ENCODE peak calls at places on chromosomes 5 and 9, in ten cellular contexts. K is AG08396; U is Calu3; N is cardiac fibroblast; I is HFF-Myc; P is substantia nigra; A is activated naive CD8-positive, alpha-beta T cell treated with anti-CD3 and anti-CD28 coated beads, Interleukin-2, amount 50 U/mL, for 24 hours; W is NCI-H226; Q is mucosa of descending colon; Y is effector memory CD8-positive, alpha-beta T cell. J is an unnamed sample.

GRCh38 chr5:141664733-141665461 is 13.7 kb upstream of the FCHSD1 start:
- DNase-seq in K (peak), U (peak), N (peak), I (peak), P (peak), A (peak), W (peak), Q (peak), Y (peak), J (peak)

GRCh38 chr9:27407966-27408365 is 111.0 kb upstream of the EQTN start:
- DNase-seq in K (peak), U (no peak), N (peak), I (no peak), P (no peak), A (no peak), W (peak), Q (no peak), Y (no peak), J (peak)

GRCh38 chr5:161966544-161966943 is 101.0 kb upstream of the GABRG2 start:
- DNase-seq in K (no peak), U (no peak), N (no peak), I (no peak), P (no peak), A (no peak), W (no peak), Q (no peak), Y (no peak), J (no peak)

GRCh38 chr9:100104314-100104713 is 5.3 kb downstream of the INVS start:
- DNase-seq in K (no peak), U (no peak), N (no peak), I (no peak), P (no peak), A (no peak), W (peak), Q (no peak), Y (no peak), J (peak)

GRCh38 chr9:16899611-16900010 is 29.1 kb upstream of the BNC2 start:
- DNase-seq in K (no peak), U (no peak), N (no peak), I (no peak), P (no peak), A (no peak), W (peak), Q (no peak), Y (no peak), J (peak)

GRCh38 chr9:123353041-123353440 is 3.0 kb upstream of the CRB2 start:
- DNase-seq in K (no peak), U (no peak), N (no peak), I (no peak), P (no peak), A (no peak), W (no peak), Q (no peak), Y (no peak), J (no peak)

GRCh38 chr5:1347571-1347970 is 2.7 kb upstream of the CLPTM1L start:
- DNase-seq in K (no peak), U (no peak), N (no peak), I (no peak), P (no peak), A (no peak), W (no peak), Q (no peak), Y (no peak), J (no peak)

GRCh38 chr9:137311171-137311970 is 9.3 kb upstream of the NRARP start:
- DNase-seq in K (peak), U (peak), N (no peak), I (no peak), P (no peak), A (no peak), W (peak), Q (peak), Y (no peak), J (no peak)

GRCh38 chr5:142120247-142120935 is 11.8 kb downstream of the NDFIP1 start:
- DNase-seq in K (no peak), U (no peak), N (no peak), I (no peak), P (no peak), A (no peak), W (no peak), Q (no peak), Y (no peak), J (no peak)

GRCh38 chr9:89382026-89382986 is 64.0 kb downstream of the SECISBP2 start:
- DNase-seq in K (no peak), U (no peak), N (no peak), I (no peak), P (no peak), A (peak), W (no peak), Q (no peak), Y (no peak), J (no peak)

GRCh38 chr5:131671994-131672655 is 37.1 kb upstream of the RAPGEF6 start:
- DNase-seq in K (peak), U (no peak), N (peak), I (no peak), P (no peak), A (no peak), W (no peak), Q (no peak), Y (no peak), J (peak)

GRCh38 chr9:112620998-112621694 is 96.8 kb downstream of the INIP start:
- DNase-seq in K (no peak), U (no peak), N (no peak), I (no peak), P (no peak), A (no peak), W (no peak), Q (no peak), Y (no peak), J (no peak)

GRCh38 chr9:34010979-34011378 is 37.7 kb downstream of the UBAP2 start:
- DNase-seq in K (no peak), U (no peak), N (peak), I (peak), P (no peak), A (no peak), W (no peak), Q (no peak), Y (peak), J (no peak)

GRCh38 chr9:127185931-127186781 is 63.7 kb upstream of the ANGPTL2 start:
- DNase-seq in K (peak), U (no peak), N (peak), I (peak), P (peak), A (no peak), W (no peak), Q (peak), Y (no peak), J (peak)

GRCh38 chr5:130773813-130774212 is 391.2 kb downstream of the HINT1 start:
- DNase-seq in K (no peak), U (peak), N (no peak), I (no peak), P (no peak), A (no peak), W (peak), Q (no peak), Y (no peak), J (no peak)

GRCh38 chr5:98193921-98194760 is 579.3 kb upstream of the RGMB start:
- DNase-seq in K (no peak), U (no peak), N (no peak), I (no peak), P (no peak), A (no peak), W (no peak), Q (no peak), Y (no peak), J (no peak)

GRCh38 chr5:172640822-172641358 is at the start of gene NEURL1B:
- DNase-seq in K (peak), U (peak), N (peak), I (no peak), P (peak), A (peak), W (peak), Q (peak), Y (no peak), J (peak)

GRCh38 chr5:108639356-108639755 is 108.3 kb upstream of the FER start:
- DNase-seq in K (no peak), U (no peak), N (peak), I (no peak), P (no peak), A (no peak), W (no peak), Q (no peak), Y (no peak), J (no peak)

GRCh38 chr5:112640495-112640894 is 97.2 kb upstream of the APC start:
- DNase-seq in K (no peak), U (no peak), N (no peak), I (no peak), P (no peak), A (no peak), W (no peak), Q (no peak), Y (no peak), J (peak)

GRCh38 chr5:163498886-163499285 is 6.5 kb upstream of the MAT2B start:
- DNase-seq in K (no peak), U (no peak), N (peak), I (no peak), P (no peak), A (no peak), W (peak), Q (no peak), Y (no peak), J (no peak)